ENCODE peak calls at places on chromosome 2, in ten cellular contexts. J is endothelial cell of umbilical vein, M is GM12878, D is A673, S is PC-3, G is astrocyte, Y is fibroblast of lung, X is K562, W is hepatocyte, P is PC-9. K is an unnamed sample.
A peak's percentile ranks its signal among the peaks of the same experiment; 100 is the strongest.

GRCh38 chr2:190809139-190809764 is 71.4 kb upstream of the GLS start:
- DNase-seq in J (no peak), M (no peak), D (no peak), S (peak; percentile 32), G (no peak), Y (no peak), X (no peak), W (peak; percentile 81), P (no peak), K (no peak)

GRCh38 chr2:106108351-106108750 is 85.8 kb downstream of the UXS1 start:
- DNase-seq in J (peak; percentile 19), M (no peak), D (no peak), S (peak; percentile 43), G (no peak), Y (peak; percentile 20), X (no peak), W (peak; percentile 41), P (no peak), K (peak; percentile 10)

GRCh38 chr2:64601027-64601767 is 52.5 kb downstream of the SERTAD2 start:
- DNase-seq in J (no peak), M (no peak), D (no peak), S (no peak), G (no peak), Y (no peak), X (no peak), W (no peak), P (no peak), K (no peak)

GRCh38 chr2:20584637-20585321 is 66.1 kb downstream of the HS1BP3 start:
- DNase-seq in J (peak; percentile 89), M (no peak), D (peak; percentile 80), S (peak; percentile 97), G (peak; percentile 99), Y (peak; percentile 99), X (peak; percentile 44), W (peak; percentile 89), P (peak; percentile 95), K (peak; percentile 83)

GRCh38 chr2:158047156-158047611 is 54.5 kb upstream of the UPP2 start:
- DNase-seq in J (peak; percentile 44), M (no peak), D (peak; percentile 96), S (no peak), G (no peak), Y (no peak), X (peak; percentile 25), W (no peak), P (no peak), K (no peak)

GRCh38 chr2:120318626-120319025 is 27.3 kb upstream of the INHBB start:
- DNase-seq in J (no peak), M (no peak), D (no peak), S (no peak), G (no peak), Y (no peak), X (no peak), W (peak; percentile 43), P (no peak), K (no peak)

GRCh38 chr2:181104512-181105121 is 124.2 kb downstream of the UBE2E3 start:
- DNase-seq in J (peak; percentile 57), M (no peak), D (peak; percentile 73), S (peak; percentile 81), G (peak; percentile 41), Y (peak; percentile 58), X (no peak), W (peak; percentile 65), P (no peak), K (peak; percentile 66)

GRCh38 chr2:145715601-145716000 is 1195.7 kb upstream of the ZEB2 start:
- DNase-seq in J (no peak), M (no peak), D (peak; percentile 11), S (peak; percentile 13), G (peak; percentile 16), Y (peak; percentile 44), X (peak; percentile 30), W (no peak), P (no peak), K (no peak)

GRCh38 chr2:28366496-28367282 is 26.0 kb upstream of the FOSL2 start:
- DNase-seq in J (peak; percentile 53), M (no peak), D (no peak), S (peak; percentile 15), G (peak; percentile 18), Y (peak; percentile 35), X (peak; percentile 79), W (peak; percentile 72), P (peak; percentile 96), K (no peak)

GRCh38 chr2:191889924-191890323 is 43.0 kb upstream of the CAVIN2 start:
- DNase-seq in J (no peak), M (no peak), D (no peak), S (no peak), G (no peak), Y (no peak), X (no peak), W (no peak), P (no peak), K (no peak)

GRCh38 chr2:204026294-204026693 is 89.7 kb downstream of the ICOS start:
- DNase-seq in J (no peak), M (no peak), D (no peak), S (no peak), G (no peak), Y (no peak), X (peak; percentile 5), W (no peak), P (no peak), K (no peak)

GRCh38 chr2:204022550-204022949 is 86.0 kb downstream of the ICOS start:
- DNase-seq in J (no peak), M (no peak), D (no peak), S (no peak), G (no peak), Y (no peak), X (no peak), W (no peak), P (no peak), K (no peak)

GRCh38 chr2:204024906-204025475 is 88.4 kb downstream of the ICOS start:
- DNase-seq in J (no peak), M (no peak), D (no peak), S (no peak), G (no peak), Y (no peak), X (no peak), W (no peak), P (no peak), K (no peak)

GRCh38 chr2:204023088-204023487 is 86.5 kb downstream of the ICOS start:
- DNase-seq in J (no peak), M (no peak), D (no peak), S (no peak), G (no peak), Y (no peak), X (no peak), W (no peak), P (no peak), K (no peak)

DNA sequence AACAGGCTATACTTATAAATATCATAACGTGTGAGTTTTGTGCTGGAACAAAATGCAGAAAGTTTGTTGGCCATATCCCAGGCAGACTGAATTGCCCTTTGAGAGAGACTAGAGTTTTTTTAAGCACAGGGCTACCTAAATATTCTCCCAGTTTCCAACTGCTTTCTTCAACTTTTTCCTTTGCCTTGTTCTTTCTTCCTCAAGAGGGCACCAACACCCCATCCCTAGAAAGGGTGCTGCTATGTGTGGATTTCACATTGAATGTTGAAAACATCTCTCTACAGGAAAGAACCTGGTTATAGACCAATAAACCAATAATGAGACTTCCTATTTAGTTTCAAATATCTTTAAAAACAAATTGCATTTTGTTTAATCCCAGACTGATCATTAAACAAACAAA is 87.9 kb downstream of the ICOS start:
- DNase-seq in J (peak; percentile 81), M (no peak), D (peak; percentile 76), S (peak; percentile 68), G (peak; percentile 13), Y (peak; percentile 33), X (peak; percentile 4), W (peak; percentile 63), P (no peak), K (peak; percentile 50)
- TF ChIP-seq CTCF in J (peak; percentile 54), M (peak; percentile 30), D (peak; percentile 76), S (peak; percentile 83), G (peak; percentile 61), Y (peak; percentile 71), X (peak; percentile 38), W (peak; percentile 85), P (peak; percentile 55), K (peak; percentile 79)

GRCh38 chr2:74512744-74513604 is 1.3 kb upstream of the TLX2 start:
- DNase-seq in J (no peak), M (no peak), D (no peak), S (no peak), G (no peak), Y (no peak), X (no peak), W (no peak), P (no peak), K (peak; percentile 82)

GRCh38 chr2:74516070-74516633 is 1.9 kb downstream of the TLX2 start:
- DNase-seq in J (peak; percentile 61), M (no peak), D (peak; percentile 38), S (no peak), G (no peak), Y (no peak), X (no peak), W (peak; percentile 53), P (no peak), K (peak; percentile 82)

GRCh38 chr2:74515271-74516069 is 1.2 kb downstream of the TLX2 start:
- DNase-seq in J (no peak), M (no peak), D (no peak), S (no peak), G (no peak), Y (no peak), X (no peak), W (no peak), P (no peak), K (peak; percentile 55)

GRCh38 chr2:74513605-74514367 is 464 bp upstream of the TLX2 start:
- DNase-seq in J (peak; percentile 9), M (no peak), D (peak; percentile 24), S (peak; percentile 49), G (no peak), Y (no peak), X (no peak), W (no peak), P (no peak), K (peak; percentile 54)

GRCh38 chr2:74514368-74515270 is at the start of gene TLX2:
- DNase-seq in J (no peak), M (no peak), D (peak; percentile 55), S (peak; percentile 33), G (no peak), Y (no peak), X (no peak), W (no peak), P (no peak), K (peak; percentile 66)
- TF ChIP-seq EZH2 in J (no peak), M (no peak), D (no peak), S (no peak), G (peak; percentile 82), Y (no peak), X (no peak), W (peak; percentile 61), P (no peak), K (peak; percentile 85)

DNA sequence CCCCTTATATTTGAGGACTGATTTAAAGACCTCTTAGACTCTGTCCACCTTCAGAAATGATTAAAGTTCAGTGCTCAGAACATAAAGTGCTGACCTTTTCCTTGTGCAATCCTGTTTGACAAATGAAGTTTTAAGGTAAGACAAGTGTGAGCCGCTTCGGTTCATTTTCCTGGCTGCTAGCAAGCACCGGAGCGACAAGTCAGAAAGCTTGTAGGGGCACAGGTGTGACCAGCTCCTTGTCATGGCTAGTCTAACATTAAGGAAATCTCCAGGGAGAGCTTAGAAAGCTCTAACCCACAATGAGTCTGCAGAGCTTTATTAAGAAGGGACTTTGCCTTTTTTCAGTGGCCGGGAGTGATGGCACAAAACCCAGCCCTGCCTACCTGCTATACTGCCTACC is 2.3 kb upstream of the NCKAP5 start:
- DNase-seq in J (no peak), M (no peak), D (no peak), S (no peak), G (no peak), Y (no peak), X (no peak), W (no peak), P (no peak), K (no peak)
- H3K27me3 ChIP-seq in J (no peaks in the 10 kb centered on the region), M (peaks cover 2% of the 10 kb centered on the region), D (no peaks in the 10 kb centered on the region), S (no peaks in the 10 kb centered on the region), G (no peaks in the 10 kb centered on the region), Y (no peaks in the 10 kb centered on the region), X (no peaks in the 10 kb centered on the region), W (no peaks in the 10 kb centered on the region), P (peaks cover 47% of the 10 kb centered on the region), K (peaks cover 5% of the 10 kb centered on the region)

GRCh38 chr2:34261701-34262100 is 662.6 kb upstream of the FAM98A start:
- DNase-seq in J (no peak), M (no peak), D (peak; percentile 6), S (no peak), G (no peak), Y (no peak), X (no peak), W (no peak), P (no peak), K (no peak)
- TF ChIP-seq CTCF in J (no peak), M (no peak), D (peak; percentile 23), S (no peak), G (no peak), Y (no peak), X (no peak), W (no peak), P (peak; percentile 16), K (no peak)

K was measured in neural progenitor cell.